ENCODE peak calls at places on chromosomes 1 and 21, in nine cellular contexts. J, I, P, S, Y, D, R, O and L are unnamed samples. For H3K36me3, the result is how much of the 10 kb centered on the place peaks cover.

GRCh38 chr1:3011631-3012510 is 9.4 kb upstream of the ACTRT2 start:
- DNase-seq in S (peak), J (no peak), O (no peak), P (no peak), Y (no peak), R (no peak), I (peak), D (no peak), L (no peak)

GRCh38 chr1:117271129-117271528 is 60.4 kb upstream of the VTCN1 start:
- DNase-seq in O (no peak), R (peak), S (no peak), I (no peak), Y (no peak), J (no peak), D (no peak), P (no peak), L (no peak)

GRCh38 chr1:16013220-16013907 is 4.5 kb downstream of the HSPB7 start:
- DNase-seq in R (peak), O (peak), P (peak), D (peak), J (peak), Y (peak), S (no peak), I (peak), L (peak)

GRCh38 chr1:224262373-224263054 is 67.5 kb downstream of the NVL start:
- DNase-seq in S (no peak), P (no peak), Y (no peak), D (no peak), R (no peak), I (no peak), J (no peak), O (peak), L (no peak)

GRCh38 chr1:978069-978834 is 3.6 kb downstream of the PERM1 start:
- DNase-seq in P (no peak), S (peak), Y (no peak), O (no peak), I (no peak), J (no peak), D (no peak), R (no peak), L (no peak)

GRCh38 chr1:66981679-66982078 is 56.9 kb downstream of the MIER1 start:
- DNase-seq in S (no peak), P (no peak), I (no peak), D (no peak), J (no peak), O (no peak), R (no peak), Y (no peak), L (peak)

GRCh38 chr1:94496076-94496755 is 45.3 kb downstream of the F3 start:
- DNase-seq in R (no peak), I (no peak), S (no peak), J (no peak), Y (no peak), P (no peak), O (peak), D (no peak), L (no peak)

GRCh38 chr1:80767711-80768110 is 1033.0 kb upstream of the ADGRL2 start:
- DNase-seq in S (no peak), Y (no peak), O (no peak), D (no peak), J (no peak), R (no peak), I (no peak), P (no peak), L (no peak)

GRCh38 chr1:44038876-44039657 is 7.8 kb upstream of the SLC6A9 start:
- DNase-seq in S (no peak), D (no peak), Y (no peak), I (no peak), R (no peak), P (no peak), O (no peak), J (no peak), L (no peak)

GRCh38 chr1:197779921-197780320 is 4.6 kb upstream of the DENND1B start:
- DNase-seq in J (no peak), Y (no peak), S (no peak), R (no peak), O (no peak), D (no peak), P (no peak), I (no peak), L (no peak)

GRCh38 chr1:10045480-10046355 is 13.0 kb downstream of the UBE4B start:
- DNase-seq in J (peak), S (no peak), P (peak), O (no peak), I (no peak), Y (no peak), R (no peak), D (no peak), L (no peak)

GRCh38 chr1:204709960-204710912 is 24.7 kb upstream of the LRRN2 start:
- DNase-seq in P (no peak), I (no peak), D (no peak), J (no peak), O (no peak), S (no peak), R (peak), Y (no peak), L (no peak)

GRCh38 chr1:79460773-79461436 is 454.4 kb upstream of the ADGRL4 start:
- DNase-seq in Y (no peak), P (no peak), J (no peak), S (no peak), O (no peak), R (no peak), D (no peak), I (no peak), L (no peak)

GRCh38 chr1:61097326-61097725 is 15.0 kb downstream of the NFIA start:
- DNase-seq in P (no peak), I (no peak), R (no peak), S (no peak), J (no peak), D (no peak), O (peak), Y (no peak), L (peak)

GRCh38 chr21:42678118-42678430 is 24.7 kb downstream of the PDE9A start:
- DNase-seq in R (no peak), P (no peak), D (no peak), I (no peak), Y (no peak), S (no peak), J (no peak), O (no peak), L (no peak)

GRCh38 chr21:42761776-42762335 is 108.4 kb downstream of the PDE9A start:
- DNase-seq in O (no peak), P (no peak), I (no peak), Y (no peak), J (no peak), R (no peak), S (no peak), D (no peak), L (no peak)

GRCh38 chr1:228145498-228146425 is 4.0 kb upstream of the GJC2 start:
- DNase-seq in S (no peak), P (no peak), I (no peak), R (no peak), O (no peak), D (no peak), Y (no peak), J (no peak), L (no peak)

GRCh38 chr1:45769261-45769932 is 18.9 kb upstream of the IPP start:
- DNase-seq in Y (no peak), D (no peak), R (peak), J (no peak), S (no peak), P (no peak), O (no peak), I (no peak), L (no peak)

GRCh38 chr1:7285856-7286454 is 485.1 kb upstream of the VAMP3 start:
- DNase-seq in I (no peak), S (no peak), J (no peak), R (no peak), Y (no peak), D (no peak), O (no peak), P (no peak), L (no peak)

GRCh38 chr1:22362626-22363402 is 88.8 kb upstream of the ZBTB40 start:
- DNase-seq in I (no peak), S (no peak), Y (no peak), O (no peak), D (no peak), P (no peak), R (no peak), J (no peak), L (no peak)

GRCh38 chr1:152663098-152663497 is at the start of gene LCE2D:
- DNase-seq in S (no peak), I (no peak), D (no peak), O (no peak), R (no peak), P (no peak), Y (no peak), J (no peak), L (no peak)

GRCh38 chr1:204658295-204658694 is 27.2 kb downstream of the LRRN2 start:
- DNase-seq in O (no peak), D (no peak), Y (no peak), S (no peak), I (no peak), J (no peak), P (no peak), R (no peak), L (no peak)

GRCh38 chr1:4762146-4762545 is 107.7 kb downstream of the AJAP1 start:
- DNase-seq in J (no peak), Y (no peak), O (no peak), S (no peak), I (no peak), R (peak), P (no peak), D (no peak), L (no peak)

GRCh38 chr1:185244015-185244747 is 72.9 kb downstream of the IVNS1ABP start:
- DNase-seq in J (no peak), D (no peak), S (no peak), I (no peak), O (peak), Y (no peak), P (no peak), R (no peak), L (no peak)

GRCh38 chr1:227891955-227892871 is 55.5 kb downstream of the WNT9A start:
- DNase-seq in R (peak), S (peak), P (no peak), I (no peak), D (no peak), O (no peak), J (no peak), Y (peak), L (no peak)

GRCh38 chr21:27802816-27803475 is 836.1 kb upstream of the ADAMTS5 start:
- DNase-seq in S (no peak), I (no peak), O (peak), P (peak), Y (peak), D (no peak), R (peak), J (peak), L (peak)

GRCh38 chr1:190957565-190957964 is 479.9 kb upstream of the BRINP3 start:
- DNase-seq in J (no peak), P (no peak), D (no peak), O (peak), Y (no peak), S (no peak), R (no peak), I (no peak), L (peak)

GRCh38 chr1:116875391-116875790 is 34.3 kb upstream of the PTGFRN start:
- DNase-seq in J (no peak), R (no peak), Y (no peak), I (no peak), S (no peak), P (no peak), O (no peak), D (no peak), L (no peak)

DNA sequence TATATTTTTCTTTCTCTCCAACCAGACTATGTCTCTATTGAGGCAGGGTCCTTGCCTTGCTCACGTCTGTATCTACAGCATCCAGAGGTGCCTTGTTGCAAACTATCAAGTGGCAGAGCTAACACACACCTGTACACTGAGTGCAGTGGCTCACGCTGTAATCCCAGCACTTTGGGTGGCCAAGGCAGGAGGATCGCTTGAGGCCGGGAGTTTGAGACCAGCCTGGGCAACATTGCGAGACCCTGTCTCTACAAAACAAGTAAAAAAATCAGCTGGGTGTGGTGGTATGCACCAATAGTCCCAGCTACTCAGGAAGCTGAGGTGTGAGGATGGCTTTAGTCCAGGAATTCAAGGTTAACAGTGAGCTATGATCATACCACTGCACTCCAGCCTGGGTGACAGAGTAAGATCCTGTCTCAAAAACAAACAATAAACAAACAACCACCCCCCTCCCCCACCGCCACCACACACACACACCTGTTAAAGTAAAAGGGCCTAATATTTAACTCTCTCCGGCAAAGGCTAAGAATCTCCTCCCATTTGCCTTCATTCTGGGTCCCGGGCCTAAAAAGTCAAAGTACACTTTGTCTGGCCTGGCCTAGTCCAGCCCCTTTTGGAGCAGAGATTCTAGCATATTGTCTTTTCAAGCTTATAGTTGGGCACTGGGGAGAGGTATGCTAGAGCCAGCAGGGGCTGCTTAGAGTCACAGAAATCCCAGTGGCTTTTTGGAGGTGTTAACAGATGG is 9.5 kb upstream of the SLFNL1 start:
- DNase-seq in Y (no peak), J (no peak), P (no peak), O (no peak), I (no peak), D (no peak), R (no peak), S (no peak), L (no peak)
- H3K36me3 ChIP-seq in Y (under half), J (under half), P (under half), O (under half), I (half or more), D (under half), R (under half), S (under half), L (under half)

GRCh38 chr1:19110266-19110927 is 99.7 kb downstream of the UBR4 start:
- DNase-seq in O (no peak), J (no peak), Y (no peak), P (no peak), D (no peak), I (no peak), R (no peak), S (no peak), L (no peak)

GRCh38 chr1:19113362-19114092 is 96.5 kb downstream of the UBR4 start:
- DNase-seq in J (peak), R (peak), Y (peak), D (peak), S (no peak), I (no peak), P (peak), O (peak), L (peak)

GRCh38 chr1:19115082-19115808 is 94.8 kb downstream of the UBR4 start:
- DNase-seq in P (no peak), R (no peak), S (no peak), Y (no peak), D (no peak), J (no peak), O (no peak), I (no peak), L (no peak)

GRCh38 chr1:19109545-19109944 is 100.5 kb downstream of the UBR4 start:
- DNase-seq in R (no peak), I (no peak), P (no peak), S (no peak), Y (no peak), O (no peak), J (no peak), D (no peak), L (no peak)
- H3K36me3 ChIP-seq in R (under half), I (half or more), P (half or more), S (half or more), Y (under half), O (under half), J (under half), D (half or more), L (half or more)

GRCh38 chr1:155944396-155944728 is 2.9 kb downstream of the RXFP4 start:
- DNase-seq in S (peak), D (no peak), P (no peak), I (no peak), J (no peak), R (no peak), O (no peak), Y (no peak), L (no peak)

GRCh38 chr1:155950829-155951228 is 9.4 kb downstream of the RXFP4 start:
- DNase-seq in I (no peak), P (no peak), S (peak), D (no peak), R (no peak), J (no peak), O (no peak), Y (no peak), L (no peak)

GRCh38 chr1:155947741-155948140 is 6.3 kb downstream of the RXFP4 start:
- DNase-seq in P (no peak), Y (no peak), J (no peak), S (peak), I (no peak), O (no peak), R (no peak), D (no peak), L (no peak)

GRCh38 chr1:155946633-155947219 is 5.3 kb downstream of the RXFP4 start:
- DNase-seq in I (no peak), P (no peak), Y (no peak), J (no peak), O (no peak), D (no peak), R (no peak), S (peak), L (no peak)

GRCh38 chr1:155947292-155947691 is 5.9 kb downstream of the RXFP4 start:
- DNase-seq in P (no peak), J (no peak), I (no peak), R (no peak), Y (no peak), D (no peak), O (no peak), S (peak), L (no peak)
- H3K36me3 ChIP-seq in P (under half), J (under half), I (half or more), R (under half), Y (under half), D (under half), O (under half), S (half or more), L (half or more)

DNA sequence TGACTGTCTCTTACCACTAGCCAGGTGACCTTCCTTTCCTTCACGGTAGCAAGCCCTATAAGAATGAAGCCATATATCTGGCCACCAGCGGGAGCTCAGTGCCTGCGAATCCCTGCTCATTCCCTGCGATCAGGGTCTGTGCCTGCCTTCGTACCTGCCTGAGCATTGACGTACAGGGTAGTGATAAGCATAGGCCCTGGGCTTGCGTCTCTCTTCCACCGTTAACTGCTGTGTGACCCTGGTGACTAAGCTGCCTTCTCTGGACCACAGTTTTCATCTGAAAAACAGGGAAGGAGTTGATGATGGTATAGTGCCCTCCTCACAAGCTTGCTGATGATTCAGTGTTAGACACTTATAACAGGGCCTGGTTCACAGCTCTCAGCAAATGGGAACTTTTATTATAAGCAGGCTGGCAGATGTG is 4.1 kb downstream of the ZC3H12A start:
- DNase-seq in O (no peak), D (no peak), Y (no peak), J (peak), R (no peak), P (no peak), I (no peak), S (no peak), L (no peak)
- H3K36me3 ChIP-seq in O (under half), D (under half), Y (under half), J (under half), R (under half), P (under half), I (half or more), S (under half), L (under half)

DNA sequence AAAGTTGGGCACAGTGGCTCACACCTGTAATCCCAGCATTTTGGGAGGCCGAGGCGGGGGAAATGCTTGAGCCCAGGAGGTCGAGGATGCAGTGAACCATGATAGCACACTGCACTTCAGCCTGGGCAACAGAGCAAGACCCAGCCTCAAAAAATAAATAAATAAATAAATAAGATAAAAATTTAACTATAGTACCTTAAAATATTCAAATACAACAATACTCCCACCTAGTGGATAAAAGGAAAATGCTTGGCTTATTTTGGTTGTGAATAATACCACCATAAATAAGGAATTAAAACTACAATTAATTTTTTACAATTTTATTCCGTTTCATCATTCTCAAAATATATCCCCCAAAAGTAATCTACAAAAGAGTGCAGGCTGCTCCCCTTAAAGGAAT is 8.1 kb downstream of the PSMG1 start:
- DNase-seq in R (no peak), Y (no peak), I (no peak), P (no peak), S (no peak), J (peak), O (peak), D (no peak), L (peak)
- H3K36me3 ChIP-seq in R (under half), Y (under half), I (under half), P (under half), S (under half), J (under half), O (under half), D (under half), L (under half)

DNA sequence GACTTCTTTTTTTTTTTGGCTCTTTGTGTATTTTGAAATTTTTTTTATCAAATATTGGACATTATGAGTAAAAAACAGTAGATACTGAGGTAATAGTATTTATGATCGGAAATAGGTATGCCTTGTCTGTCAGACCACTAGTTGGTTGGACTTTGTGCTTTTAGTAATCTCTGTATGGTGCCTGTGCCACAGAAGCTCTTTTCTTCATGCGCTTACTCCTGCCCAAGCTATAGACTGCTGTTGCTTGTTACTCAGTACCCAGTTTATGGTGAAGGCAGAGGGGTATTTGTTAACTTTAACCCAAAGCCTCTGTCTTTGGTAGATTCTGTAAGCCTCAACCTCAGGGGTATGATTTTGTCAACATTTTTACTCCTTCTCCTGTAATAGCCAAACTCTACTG is 8.6 kb downstream of the SLC30A7 start:
- DNase-seq in P (no peak), J (no peak), D (no peak), Y (no peak), S (no peak), O (no peak), R (no peak), I (no peak), L (no peak)
- H3K36me3 ChIP-seq in P (under half), J (under half), D (under half), Y (under half), S (half or more), O (under half), R (under half), I (half or more), L (under half)

GRCh38 chr1:214398490-214398889 is 117.5 kb downstream of the SMYD2 start:
- DNase-seq in D (no peak), I (no peak), R (no peak), S (no peak), O (no peak), P (no peak), J (no peak), Y (no peak), L (no peak)

GRCh38 chr1:214402583-214403216 is 121.7 kb downstream of the SMYD2 start:
- DNase-seq in D (no peak), O (peak), S (no peak), Y (no peak), R (no peak), P (no peak), I (no peak), J (no peak), L (peak)

GRCh38 chr1:214397497-214397896 is 116.5 kb downstream of the SMYD2 start:
- DNase-seq in Y (no peak), D (no peak), O (no peak), J (no peak), I (no peak), P (no peak), R (no peak), S (no peak), L (no peak)

GRCh38 chr1:214401666-214402065 is 120.7 kb downstream of the SMYD2 start:
- DNase-seq in Y (no peak), J (no peak), I (no peak), O (no peak), D (no peak), P (no peak), S (no peak), R (no peak), L (peak)

DNA sequence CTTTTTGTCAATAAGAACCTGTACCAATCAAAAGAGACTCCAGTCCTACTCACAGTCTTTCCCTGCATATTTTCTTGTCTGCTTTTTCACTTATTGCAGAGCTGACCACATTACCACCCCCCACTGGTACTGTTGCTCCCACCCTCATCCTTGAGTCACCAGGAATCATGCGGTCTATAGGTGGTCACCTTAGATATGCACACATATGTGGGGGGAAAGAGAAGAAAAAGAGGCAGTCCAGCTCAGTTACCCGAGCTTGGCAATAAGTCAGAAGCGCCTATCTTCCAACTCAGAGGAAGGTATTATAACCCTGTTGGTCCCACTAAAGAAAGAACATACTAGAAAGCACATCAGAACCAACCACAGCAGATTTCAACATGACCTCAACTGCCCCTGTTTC is 119.2 kb downstream of the SMYD2 start:
- DNase-seq in D (no peak), R (no peak), I (no peak), Y (no peak), J (no peak), P (no peak), S (no peak), O (no peak), L (no peak)
- H3K36me3 ChIP-seq in D (under half), R (under half), I (under half), Y (under half), J (under half), P (under half), S (under half), O (under half), L (half or more)